ENCODE peak calls at places on chromosomes 1 and 21, in five cellular contexts. H is bronchial epithelial cell, W is neural crest cell, D is AG04449, M is WTC11. S is an unnamed sample.

GRCh38 chr1:113073457-113073950 is 506 bp downstream of the LRIG2 start:
- DNase-seq in H (peak; percentile 54), W (no peak), D (no peak), M (peak; percentile 81), S (no peak)

GRCh38 chr1:67792756-67793475 is 40.4 kb downstream of the GNG12 start:
- DNase-seq in H (no peak), W (no peak), D (no peak), M (no peak), S (no peak)

GRCh38 chr21:42424848-42425602 is 21.3 kb downstream of the UBASH3A start:
- DNase-seq in H (no peak), W (no peak), D (no peak), M (no peak), S (no peak)

GRCh38 chr1:60890664-60891063 is 191.7 kb upstream of the NFIA start:
- DNase-seq in H (no peak), W (no peak), D (no peak), M (no peak), S (no peak)

GRCh38 chr21:41894922-41895557 is 15.9 kb upstream of the PRDM15 start:
- DNase-seq in H (peak; percentile 49), W (no peak), D (no peak), M (no peak), S (no peak)

GRCh38 chr21:16258834-16259611 is 529.2 kb downstream of the USP25 start:
- DNase-seq in H (no peak), W (no peak), D (no peak), M (no peak), S (no peak)

GRCh38 chr21:17758703-17759102 is 60.5 kb downstream of the C21orf91 start:
- DNase-seq in H (no peak), W (no peak), D (no peak), M (no peak), S (no peak)

GRCh38 chr1:228852511-228853088 is 117.3 kb downstream of the RHOU start:
- DNase-seq in H (no peak), W (no peak), D (no peak), M (no peak), S (no peak)

GRCh38 chr21:21345872-21346271 is 347.7 kb downstream of the NCAM2 start:
- DNase-seq in H (no peak), W (no peak), D (no peak), M (no peak), S (no peak)

GRCh38 chr1:906532-907420 is 16.9 kb upstream of the SAMD11 start:
- DNase-seq in H (peak; percentile 70), W (no peak), D (no peak), M (no peak), S (no peak)

DNA sequence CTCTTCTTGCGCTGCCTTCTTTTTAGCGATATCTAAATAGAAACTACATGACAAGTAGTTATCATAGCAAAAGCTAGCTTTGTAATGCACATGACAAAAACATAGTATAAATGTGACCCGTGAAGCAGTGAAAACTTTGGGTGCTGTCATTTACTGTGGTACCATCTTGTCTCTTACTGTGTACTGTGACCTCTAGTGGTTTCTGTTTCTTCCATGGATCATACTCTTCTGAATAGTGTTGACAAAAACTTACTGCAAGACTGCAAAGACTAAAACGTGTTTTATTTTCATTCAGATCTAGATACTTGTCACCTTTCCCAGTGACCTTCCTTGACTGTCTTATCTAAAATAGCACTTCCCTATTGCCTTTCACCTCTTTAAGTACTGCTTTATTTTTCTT is 6.1 kb downstream of the RLF start:
- DNase-seq in H (no peak), W (no peak), D (no peak), M (no peak), S (no peak)
- TF ChIP-seq CTCF in H (no peak), W (no peak), D (no peak), M (no peak), S (no peak)

GRCh38 chr1:210025870-210026269 is 87.9 kb downstream of the SYT14 start:
- DNase-seq in H (no peak), W (no peak), D (no peak), M (no peak), S (no peak)
- TF ChIP-seq CTCF in H (no peak), W (peak; percentile 26), D (no peak), M (no peak), S (no peak)

GRCh38 chr1:215677112-215677511 is 110.0 kb downstream of the KCTD3 start:
- DNase-seq in H (no peak), W (no peak), D (no peak), M (no peak), S (no peak)

GRCh38 chr1:215679231-215679630 is 112.1 kb downstream of the KCTD3 start:
- DNase-seq in H (no peak), W (no peak), D (no peak), M (no peak), S (no peak)

DNA sequence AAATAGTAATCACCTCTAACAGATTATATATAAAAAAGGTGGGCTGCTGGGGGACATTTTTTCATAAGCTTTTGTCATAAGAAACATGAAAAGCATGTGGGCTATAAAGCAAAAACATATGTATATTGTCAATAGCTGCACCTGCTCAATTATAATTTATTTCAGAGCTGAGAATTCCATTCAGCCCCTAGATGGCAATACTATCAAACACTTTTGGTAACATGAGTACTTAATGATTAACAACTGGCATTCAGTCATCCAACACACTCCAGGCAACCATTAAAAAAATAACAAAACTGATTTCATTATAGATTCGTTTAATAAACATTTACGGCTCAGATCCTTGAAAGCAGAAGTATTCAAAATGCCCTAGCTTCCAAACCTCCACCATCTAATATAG is 115.1 kb downstream of the KCTD3 start:
- DNase-seq in H (peak; percentile 29), W (no peak), D (no peak), M (no peak), S (no peak)
- TF ChIP-seq CTCF in H (no peak), W (peak; percentile 50), D (no peak), M (no peak), S (peak; percentile 47)

GRCh38 chr1:20733361-20733975 is 965 bp upstream of the SH2D5 start:
- DNase-seq in H (no peak), W (no peak), D (no peak), M (no peak), S (no peak)
- TF ChIP-seq CTCF in H (no peak), W (no peak), D (no peak), M (no peak), S (no peak)

S was measured in D721Med.